ENCODE peak calls at places on chromosomes 1 and 21, in nine cellular contexts. N, J, L, F, Y, M, Q, X and T are unnamed samples.
A peak's percentile ranks its signal among the peaks of the same experiment; 100 is the strongest.

GRCh38 chr1:192448026-192448578 is 127.5 kb upstream of the RGS1 start:
- DNase-seq in Q (no peak), Y (no peak), M (no peak), X (no peak), F (no peak), N (no peak), J (no peak), L (no peak), T (no peak)

GRCh38 chr1:36950588-36950987 is 83.7 kb downstream of the GRIK3 start:
- DNase-seq in M (no peak), Q (no peak), L (no peak), Y (no peak), N (no peak), F (no peak), X (no peak), J (no peak), T (no peak)

GRCh38 chr1:221829327-221830011 is 87.6 kb upstream of the DUSP10 start:
- DNase-seq in X (peak; percentile 90), Y (no peak), N (peak; percentile 21), L (no peak), M (no peak), Q (no peak), J (no peak), F (peak; percentile 15), T (peak; percentile 58)

GRCh38 chr1:11426617-11427016 is 52.3 kb upstream of the DISP3 start:
- DNase-seq in Q (no peak), N (no peak), M (no peak), F (no peak), J (no peak), Y (no peak), X (no peak), L (no peak), T (no peak)

GRCh38 chr1:20281801-20282200 is 8.9 kb upstream of the VWA5B1 start:
- DNase-seq in M (no peak), Y (no peak), X (peak; percentile 39), F (no peak), J (no peak), L (no peak), N (no peak), Q (no peak), T (no peak)

GRCh38 chr1:17587693-17588047 is 48.2 kb downstream of the ARHGEF10L start:
- DNase-seq in X (no peak), J (no peak), Q (peak; percentile 30), N (no peak), L (no peak), F (no peak), M (no peak), Y (no peak), T (no peak)

GRCh38 chr1:198756470-198756869 is 117.6 kb downstream of the PTPRC start:
- DNase-seq in L (no peak), M (no peak), J (no peak), F (no peak), Q (no peak), Y (no peak), N (no peak), X (no peak), T (no peak)

GRCh38 chr1:82227696-82228095 is 427.0 kb downstream of the ADGRL2 start:
- DNase-seq in X (no peak), N (no peak), L (no peak), J (no peak), Q (no peak), Y (no peak), F (no peak), M (peak; percentile 74), T (no peak)

GRCh38 chr21:37866027-37866426 is 50.2 kb downstream of the KCNJ6 start:
- DNase-seq in F (no peak), L (no peak), N (peak; percentile 16), J (no peak), X (no peak), M (no peak), Q (no peak), Y (no peak), T (no peak)

GRCh38 chr1:206890125-206890637 is 7.1 kb upstream of the IL24 start:
- DNase-seq in M (no peak), Y (no peak), L (no peak), Q (peak; percentile 30), X (no peak), N (no peak), F (no peak), J (no peak), T (no peak)

GRCh38 chr1:172955161-172955821 is 95.5 kb downstream of the TNFSF18 start:
- DNase-seq in J (no peak), L (no peak), Q (no peak), F (no peak), X (no peak), N (no peak), M (no peak), Y (no peak), T (no peak)

GRCh38 chr1:27632387-27633297 is 2.3 kb downstream of the FGR start:
- DNase-seq in N (peak; percentile 90), X (no peak), M (no peak), Q (no peak), J (no peak), L (no peak), Y (no peak), F (peak; percentile 55), T (no peak)

GRCh38 chr1:51139474-51139873 is 37.4 kb downstream of the C1orf185 start:
- DNase-seq in Q (no peak), X (no peak), M (no peak), F (no peak), L (no peak), Y (no peak), J (no peak), N (no peak), T (no peak)

GRCh38 chr1:20037877-20038276 is 32.1 kb upstream of the PLA2G5 start:
- DNase-seq in N (peak; percentile 49), X (no peak), M (no peak), J (no peak), F (no peak), Q (no peak), L (no peak), Y (no peak), T (no peak)

GRCh38 chr1:7745783-7746182 is 25.3 kb upstream of the VAMP3 start:
- DNase-seq in J (no peak), N (no peak), Q (no peak), M (no peak), X (no peak), Y (no peak), F (no peak), L (no peak), T (no peak)

GRCh38 chr1:168321945-168322344 is 41.3 kb downstream of the TBX19 start:
- DNase-seq in L (no peak), X (no peak), Y (no peak), F (no peak), Q (no peak), J (no peak), M (no peak), N (peak; percentile 36), T (peak; percentile 5)

GRCh38 chr1:91718368-91718767 is 167.6 kb downstream of the TGFBR3 start:
- DNase-seq in J (no peak), Q (no peak), F (no peak), L (no peak), Y (no peak), X (no peak), M (no peak), N (no peak), T (no peak)

GRCh38 chr1:155193275-155193990 is 14.3 kb downstream of the THBS3 start:
- DNase-seq in L (peak; percentile 94), J (peak; percentile 64), X (no peak), Y (peak; percentile 66), M (peak; percentile 85), Q (peak; percentile 70), F (peak; percentile 63), N (peak; percentile 90), T (peak; percentile 69)

GRCh38 chr1:222634180-222635013 is 16.5 kb downstream of the MIA3 start:
- DNase-seq in M (peak; percentile 96), L (no peak), X (no peak), F (peak; percentile 55), N (peak; percentile 91), J (peak; percentile 57), Y (peak; percentile 12), Q (peak; percentile 73), T (peak; percentile 46)

GRCh38 chr1:223062177-223062576 is 80.9 kb downstream of the TLR5 start:
- DNase-seq in X (no peak), M (no peak), Q (no peak), N (no peak), L (no peak), Y (no peak), J (no peak), F (no peak), T (no peak)

GRCh38 chr1:221875004-221875330 is 133.1 kb upstream of the DUSP10 start:
- DNase-seq in Y (no peak), F (no peak), M (no peak), J (no peak), X (no peak), L (no peak), Q (no peak), N (no peak), T (no peak)

GRCh38 chr21:34881421-34881820 is 167.7 kb downstream of the RUNX1 start:
- DNase-seq in J (no peak), M (no peak), N (no peak), F (no peak), Q (no peak), X (no peak), Y (no peak), L (no peak), T (peak; percentile 26)

GRCh38 chr21:14880922-14881321 is 183.9 kb downstream of the NRIP1 start:
- DNase-seq in F (no peak), Y (no peak), Q (no peak), X (no peak), M (no peak), J (no peak), N (no peak), L (no peak), T (peak; percentile 33)

GRCh38 chr1:147509786-147510360 is 31.4 kb upstream of the BCL9 start:
- DNase-seq in J (no peak), Y (no peak), Q (no peak), F (no peak), X (no peak), N (no peak), L (no peak), M (no peak), T (no peak)

GRCh38 chr1:232577809-232578208 is 52.1 kb downstream of the SIPA1L2 start:
- DNase-seq in M (no peak), L (no peak), Y (no peak), J (no peak), Q (no peak), N (no peak), X (no peak), F (no peak), T (no peak)

GRCh38 chr1:159229486-159229885 is 24.8 kb downstream of the ACKR1 start:
- DNase-seq in J (no peak), M (no peak), F (no peak), Y (no peak), Q (no peak), X (no peak), N (no peak), L (no peak), T (no peak)

GRCh38 chr1:9279172-9279840 is 13.4 kb upstream of the SPSB1 start:
- DNase-seq in Y (no peak), F (no peak), Q (no peak), N (no peak), X (no peak), L (peak; percentile 38), J (no peak), M (no peak), T (no peak)

GRCh38 chr1:184039126-184039525 is 1.6 kb upstream of the COLGALT2 start:
- DNase-seq in L (no peak), M (no peak), Y (no peak), J (peak; percentile 44), Q (no peak), X (no peak), N (no peak), F (no peak), T (no peak)

GRCh38 chr1:104991702-104992101 is 1242.0 kb downstream of the AMY1C start:
- DNase-seq in Q (no peak), Y (no peak), M (no peak), X (no peak), L (no peak), N (no peak), F (no peak), J (no peak), T (no peak)

GRCh38 chr1:151837841-151838490 is 1.7 kb downstream of the C2CD4D start:
- DNase-seq in J (no peak), L (no peak), M (no peak), F (no peak), X (no peak), Y (no peak), Q (no peak), N (peak; percentile 32), T (no peak)

GRCh38 chr1:55039342-55040082 is at the start of gene PCSK9:
- DNase-seq in F (no peak), N (no peak), J (no peak), L (no peak), X (no peak), Q (no peak), M (no peak), Y (no peak), T (no peak)